ENCODE peak calls at places on chromosomes 16 and 17, in nine cellular contexts. One of them, this sample, is unnamed.
A peak's percentile ranks its signal among the peaks of the same experiment; 100 is the strongest.

GRCh38 chr16:4058386-4058785 is 57.9 kb downstream of the ADCY9 start:
- DNase-seq in amniotic stem cell: no peak
- DNase-seq in RPMI8226: no peak
- DNase-seq in endothelial cell: no peak
- DNase-seq in activated T-cell treated with anti-CD3 and anti-CD28 coated beads, Interleukin-2, amount 50 U/mL, for 1 hour: no peak
- DNase-seq in T1000: no peak
- DNase-seq in SK-N-DZ: no peak
- DNase-seq in NCI-H2081: no peak
- DNase-seq in activated B cell treated with CpG ODN at 0.5 μM for 24 hours: no peak
- DNase-seq in this sample: no peak

GRCh38 chr16:74607310-74607966 is 524 bp upstream of the GLG1 start:
- DNase-seq in amniotic stem cell: no peak
- DNase-seq in RPMI8226: no peak
- DNase-seq in endothelial cell: no peak
- DNase-seq in activated T-cell treated with anti-CD3 and anti-CD28 coated beads, Interleukin-2, amount 50 U/mL, for 1 hour: no peak
- DNase-seq in T1000: no peak
- DNase-seq in SK-N-DZ: no peak
- DNase-seq in NCI-H2081: no peak
- DNase-seq in activated B cell treated with CpG ODN at 0.5 μM for 24 hours: no peak
- DNase-seq in this sample: no peak

GRCh38 chr16:64182985-64183384 is 938.9 kb downstream of the CDH11 start:
- DNase-seq in amniotic stem cell: no peak
- DNase-seq in RPMI8226: no peak
- DNase-seq in endothelial cell: no peak
- DNase-seq in activated T-cell treated with anti-CD3 and anti-CD28 coated beads, Interleukin-2, amount 50 U/mL, for 1 hour: no peak
- DNase-seq in T1000: no peak
- DNase-seq in SK-N-DZ: no peak
- DNase-seq in NCI-H2081: no peak
- DNase-seq in activated B cell treated with CpG ODN at 0.5 μM for 24 hours: no peak
- DNase-seq in this sample: no peak

GRCh38 chr16:87956771-87957279 is 5.6 kb downstream of the BANP start:
- DNase-seq in amniotic stem cell: peak; percentile 9
- DNase-seq in RPMI8226: peak; percentile 30
- DNase-seq in endothelial cell: no peak
- DNase-seq in activated T-cell treated with anti-CD3 and anti-CD28 coated beads, Interleukin-2, amount 50 U/mL, for 1 hour: no peak
- DNase-seq in T1000: no peak
- DNase-seq in SK-N-DZ: peak; percentile 76
- DNase-seq in NCI-H2081: no peak
- DNase-seq in activated B cell treated with CpG ODN at 0.5 μM for 24 hours: no peak
- DNase-seq in this sample: peak; percentile 53

GRCh38 chr16:66549284-66550131 is at the start of gene TK2:
- DNase-seq in amniotic stem cell: peak; percentile 46
- DNase-seq in RPMI8226: peak; percentile 63
- DNase-seq in endothelial cell: peak; percentile 60
- DNase-seq in activated T-cell treated with anti-CD3 and anti-CD28 coated beads, Interleukin-2, amount 50 U/mL, for 1 hour: peak; percentile 66
- DNase-seq in T1000: peak; percentile 14
- DNase-seq in SK-N-DZ: peak; percentile 71
- DNase-seq in NCI-H2081: peak; percentile 56
- DNase-seq in activated B cell treated with CpG ODN at 0.5 μM for 24 hours: peak; percentile 64
- DNase-seq in this sample: peak; percentile 67

GRCh38 chr16:6605490-6605889 is 727.2 kb upstream of the RBFOX1 start:
- DNase-seq in amniotic stem cell: no peak
- DNase-seq in RPMI8226: peak; percentile 68
- DNase-seq in endothelial cell: no peak
- DNase-seq in activated T-cell treated with anti-CD3 and anti-CD28 coated beads, Interleukin-2, amount 50 U/mL, for 1 hour: no peak
- DNase-seq in T1000: no peak
- DNase-seq in SK-N-DZ: no peak
- DNase-seq in NCI-H2081: no peak
- DNase-seq in activated B cell treated with CpG ODN at 0.5 μM for 24 hours: no peak
- DNase-seq in this sample: no peak

GRCh38 chr16:57147381-57148191 is 38.3 kb downstream of the PSME3IP1 start:
- DNase-seq in amniotic stem cell: no peak
- DNase-seq in RPMI8226: no peak
- DNase-seq in endothelial cell: peak; percentile 27
- DNase-seq in activated T-cell treated with anti-CD3 and anti-CD28 coated beads, Interleukin-2, amount 50 U/mL, for 1 hour: no peak
- DNase-seq in T1000: no peak
- DNase-seq in SK-N-DZ: no peak
- DNase-seq in NCI-H2081: peak; percentile 12
- DNase-seq in activated B cell treated with CpG ODN at 0.5 μM for 24 hours: no peak
- DNase-seq in this sample: peak; percentile 94

GRCh38 chr17:68344701-68345136 is 53.4 kb downstream of the ARSG start:
- DNase-seq in amniotic stem cell: no peak
- DNase-seq in RPMI8226: no peak
- DNase-seq in endothelial cell: no peak
- DNase-seq in activated T-cell treated with anti-CD3 and anti-CD28 coated beads, Interleukin-2, amount 50 U/mL, for 1 hour: peak; percentile 50
- DNase-seq in T1000: no peak
- DNase-seq in SK-N-DZ: no peak
- DNase-seq in NCI-H2081: no peak
- DNase-seq in activated B cell treated with CpG ODN at 0.5 μM for 24 hours: no peak
- DNase-seq in this sample: peak; percentile 54

GRCh38 chr16:80369138-80369537 is 171.7 kb upstream of the DYNLRB2 start:
- DNase-seq in amniotic stem cell: no peak
- DNase-seq in RPMI8226: no peak
- DNase-seq in endothelial cell: no peak
- DNase-seq in activated T-cell treated with anti-CD3 and anti-CD28 coated beads, Interleukin-2, amount 50 U/mL, for 1 hour: no peak
- DNase-seq in T1000: no peak
- DNase-seq in SK-N-DZ: no peak
- DNase-seq in NCI-H2081: no peak
- DNase-seq in activated B cell treated with CpG ODN at 0.5 μM for 24 hours: no peak
- DNase-seq in this sample: no peak

GRCh38 chr17:80849119-80849518 is 142.5 kb upstream of the CHMP6 start:
- DNase-seq in amniotic stem cell: no peak
- DNase-seq in RPMI8226: no peak
- DNase-seq in endothelial cell: no peak
- DNase-seq in activated T-cell treated with anti-CD3 and anti-CD28 coated beads, Interleukin-2, amount 50 U/mL, for 1 hour: no peak
- DNase-seq in T1000: no peak
- DNase-seq in SK-N-DZ: no peak
- DNase-seq in NCI-H2081: no peak
- DNase-seq in activated B cell treated with CpG ODN at 0.5 μM for 24 hours: no peak
- DNase-seq in this sample: no peak

GRCh38 chr17:69435986-69436696 is 21.6 kb downstream of the MAP2K6 start:
- DNase-seq in amniotic stem cell: no peak
- DNase-seq in RPMI8226: no peak
- DNase-seq in endothelial cell: no peak
- DNase-seq in activated T-cell treated with anti-CD3 and anti-CD28 coated beads, Interleukin-2, amount 50 U/mL, for 1 hour: no peak
- DNase-seq in T1000: no peak
- DNase-seq in SK-N-DZ: no peak
- DNase-seq in NCI-H2081: no peak
- DNase-seq in activated B cell treated with CpG ODN at 0.5 μM for 24 hours: no peak
- DNase-seq in this sample: no peak

GRCh38 chr17:14922421-14922820 is 342.7 kb downstream of the PMP22 start:
- DNase-seq in amniotic stem cell: no peak
- DNase-seq in RPMI8226: no peak
- DNase-seq in endothelial cell: no peak
- DNase-seq in activated T-cell treated with anti-CD3 and anti-CD28 coated beads, Interleukin-2, amount 50 U/mL, for 1 hour: no peak
- DNase-seq in T1000: no peak
- DNase-seq in SK-N-DZ: no peak
- DNase-seq in NCI-H2081: no peak
- DNase-seq in activated B cell treated with CpG ODN at 0.5 μM for 24 hours: no peak
- DNase-seq in this sample: no peak

GRCh38 chr17:73731733-73732132 is 87.5 kb upstream of the SDK2 start:
- DNase-seq in amniotic stem cell: no peak
- DNase-seq in RPMI8226: no peak
- DNase-seq in endothelial cell: no peak
- DNase-seq in activated T-cell treated with anti-CD3 and anti-CD28 coated beads, Interleukin-2, amount 50 U/mL, for 1 hour: no peak
- DNase-seq in T1000: no peak
- DNase-seq in SK-N-DZ: no peak
- DNase-seq in NCI-H2081: no peak
- DNase-seq in activated B cell treated with CpG ODN at 0.5 μM for 24 hours: no peak
- DNase-seq in this sample: no peak

GRCh38 chr17:66373944-66374817 is 71.8 kb downstream of the PRKCA start:
- DNase-seq in amniotic stem cell: no peak
- DNase-seq in RPMI8226: peak; percentile 8
- DNase-seq in endothelial cell: no peak
- DNase-seq in activated T-cell treated with anti-CD3 and anti-CD28 coated beads, Interleukin-2, amount 50 U/mL, for 1 hour: peak; percentile 62
- DNase-seq in T1000: no peak
- DNase-seq in SK-N-DZ: peak; percentile 92
- DNase-seq in NCI-H2081: peak; percentile 89
- DNase-seq in activated B cell treated with CpG ODN at 0.5 μM for 24 hours: no peak
- DNase-seq in this sample: peak; percentile 77

GRCh38 chr17:74592087-74592990 is at the start of gene CD300LD:
- DNase-seq in amniotic stem cell: no peak
- DNase-seq in RPMI8226: peak; percentile 79
- DNase-seq in endothelial cell: no peak
- DNase-seq in activated T-cell treated with anti-CD3 and anti-CD28 coated beads, Interleukin-2, amount 50 U/mL, for 1 hour: no peak
- DNase-seq in T1000: no peak
- DNase-seq in SK-N-DZ: no peak
- DNase-seq in NCI-H2081: no peak
- DNase-seq in activated B cell treated with CpG ODN at 0.5 μM for 24 hours: no peak
- DNase-seq in this sample: peak; percentile 33

GRCh38 chr16:19595043-19595767 is 39.7 kb downstream of the VPS35L start:
- DNase-seq in amniotic stem cell: no peak
- DNase-seq in RPMI8226: no peak
- DNase-seq in endothelial cell: no peak
- DNase-seq in activated T-cell treated with anti-CD3 and anti-CD28 coated beads, Interleukin-2, amount 50 U/mL, for 1 hour: no peak
- DNase-seq in T1000: peak; percentile 30
- DNase-seq in SK-N-DZ: no peak
- DNase-seq in NCI-H2081: no peak
- DNase-seq in activated B cell treated with CpG ODN at 0.5 μM for 24 hours: no peak
- DNase-seq in this sample: no peak

GRCh38 chr17:15651583-15652110 is 32.1 kb upstream of the FBXW10B start:
- DNase-seq in amniotic stem cell: peak; percentile 96
- DNase-seq in RPMI8226: peak; percentile 94
- DNase-seq in endothelial cell: no peak
- DNase-seq in activated T-cell treated with anti-CD3 and anti-CD28 coated beads, Interleukin-2, amount 50 U/mL, for 1 hour: no peak
- DNase-seq in T1000: peak; percentile 95
- DNase-seq in SK-N-DZ: peak; percentile 91
- DNase-seq in NCI-H2081: peak; percentile 78
- DNase-seq in activated B cell treated with CpG ODN at 0.5 μM for 24 hours: no peak
- DNase-seq in this sample: peak; percentile 94

GRCh38 chr17:3660311-3660891 is 8.0 kb downstream of the TAX1BP3 start:
- DNase-seq in amniotic stem cell: no peak
- DNase-seq in RPMI8226: no peak
- DNase-seq in endothelial cell: no peak
- DNase-seq in activated T-cell treated with anti-CD3 and anti-CD28 coated beads, Interleukin-2, amount 50 U/mL, for 1 hour: no peak
- DNase-seq in T1000: no peak
- DNase-seq in SK-N-DZ: no peak
- DNase-seq in NCI-H2081: no peak
- DNase-seq in activated B cell treated with CpG ODN at 0.5 μM for 24 hours: no peak
- DNase-seq in this sample: no peak

GRCh38 chr16:175145-175949 is 1.1 kb upstream of the HBA1 start:
- DNase-seq in amniotic stem cell: no peak
- DNase-seq in RPMI8226: no peak
- DNase-seq in endothelial cell: no peak
- DNase-seq in activated T-cell treated with anti-CD3 and anti-CD28 coated beads, Interleukin-2, amount 50 U/mL, for 1 hour: no peak
- DNase-seq in T1000: no peak
- DNase-seq in SK-N-DZ: no peak
- DNase-seq in NCI-H2081: no peak
- DNase-seq in activated B cell treated with CpG ODN at 0.5 μM for 24 hours: no peak
- DNase-seq in this sample: no peak

GRCh38 chr16:20673882-20674683 is 23.4 kb downstream of the ACSM1 start:
- DNase-seq in amniotic stem cell: no peak
- DNase-seq in RPMI8226: no peak
- DNase-seq in endothelial cell: no peak
- DNase-seq in activated T-cell treated with anti-CD3 and anti-CD28 coated beads, Interleukin-2, amount 50 U/mL, for 1 hour: no peak
- DNase-seq in T1000: no peak
- DNase-seq in SK-N-DZ: no peak
- DNase-seq in NCI-H2081: no peak
- DNase-seq in activated B cell treated with CpG ODN at 0.5 μM for 24 hours: no peak
- DNase-seq in this sample: peak; percentile 46

GRCh38 chr17:2282297-2282873 is 21.2 kb downstream of the SMG6 start:
- DNase-seq in amniotic stem cell: peak; percentile 46
- DNase-seq in RPMI8226: peak; percentile 45
- DNase-seq in endothelial cell: no peak
- DNase-seq in activated T-cell treated with anti-CD3 and anti-CD28 coated beads, Interleukin-2, amount 50 U/mL, for 1 hour: peak; percentile 40
- DNase-seq in T1000: no peak
- DNase-seq in SK-N-DZ: peak; percentile 74
- DNase-seq in NCI-H2081: peak; percentile 29
- DNase-seq in activated B cell treated with CpG ODN at 0.5 μM for 24 hours: no peak
- DNase-seq in this sample: peak; percentile 89

GRCh38 chr17:53662608-53663007 is 160.1 kb upstream of the KIF2B start:
- DNase-seq in amniotic stem cell: no peak
- DNase-seq in RPMI8226: no peak
- DNase-seq in endothelial cell: no peak
- DNase-seq in activated T-cell treated with anti-CD3 and anti-CD28 coated beads, Interleukin-2, amount 50 U/mL, for 1 hour: no peak
- DNase-seq in T1000: no peak
- DNase-seq in SK-N-DZ: peak; percentile 32
- DNase-seq in NCI-H2081: no peak
- DNase-seq in activated B cell treated with CpG ODN at 0.5 μM for 24 hours: no peak
- DNase-seq in this sample: no peak

GRCh38 chr17:75398279-75398678 is 7.2 kb downstream of the GRB2 start:
- DNase-seq in amniotic stem cell: no peak
- DNase-seq in RPMI8226: no peak
- DNase-seq in endothelial cell: no peak
- DNase-seq in activated T-cell treated with anti-CD3 and anti-CD28 coated beads, Interleukin-2, amount 50 U/mL, for 1 hour: no peak
- DNase-seq in T1000: no peak
- DNase-seq in SK-N-DZ: no peak
- DNase-seq in NCI-H2081: no peak
- DNase-seq in activated B cell treated with CpG ODN at 0.5 μM for 24 hours: no peak
- DNase-seq in this sample: no peak

GRCh38 chr17:7067198-7067597 is 12.9 kb downstream of the CLEC10A start:
- DNase-seq in amniotic stem cell: no peak
- DNase-seq in RPMI8226: no peak
- DNase-seq in endothelial cell: no peak
- DNase-seq in activated T-cell treated with anti-CD3 and anti-CD28 coated beads, Interleukin-2, amount 50 U/mL, for 1 hour: no peak
- DNase-seq in T1000: no peak
- DNase-seq in SK-N-DZ: no peak
- DNase-seq in NCI-H2081: no peak
- DNase-seq in activated B cell treated with CpG ODN at 0.5 μM for 24 hours: no peak
- DNase-seq in this sample: no peak

GRCh38 chr17:33929181-33929724 is 325.8 kb upstream of the CCL2 start:
- DNase-seq in amniotic stem cell: no peak
- DNase-seq in RPMI8226: no peak
- DNase-seq in endothelial cell: peak; percentile 14
- DNase-seq in activated T-cell treated with anti-CD3 and anti-CD28 coated beads, Interleukin-2, amount 50 U/mL, for 1 hour: no peak
- DNase-seq in T1000: no peak
- DNase-seq in SK-N-DZ: no peak
- DNase-seq in NCI-H2081: no peak
- DNase-seq in activated B cell treated with CpG ODN at 0.5 μM for 24 hours: no peak
- DNase-seq in this sample: no peak

GRCh38 chr17:64718058-64718457 is 56.0 kb upstream of the SMURF2 start:
- DNase-seq in amniotic stem cell: no peak
- DNase-seq in RPMI8226: no peak
- DNase-seq in endothelial cell: no peak
- DNase-seq in activated T-cell treated with anti-CD3 and anti-CD28 coated beads, Interleukin-2, amount 50 U/mL, for 1 hour: no peak
- DNase-seq in T1000: no peak
- DNase-seq in SK-N-DZ: no peak
- DNase-seq in NCI-H2081: no peak
- DNase-seq in activated B cell treated with CpG ODN at 0.5 μM for 24 hours: no peak
- DNase-seq in this sample: no peak

GRCh38 chr17:38602453-38602852 is 3.3 kb downstream of the SRCIN1 start:
- DNase-seq in amniotic stem cell: no peak
- DNase-seq in RPMI8226: no peak
- DNase-seq in endothelial cell: no peak
- DNase-seq in activated T-cell treated with anti-CD3 and anti-CD28 coated beads, Interleukin-2, amount 50 U/mL, for 1 hour: no peak
- DNase-seq in T1000: no peak
- DNase-seq in SK-N-DZ: no peak
- DNase-seq in NCI-H2081: no peak
- DNase-seq in activated B cell treated with CpG ODN at 0.5 μM for 24 hours: no peak
- DNase-seq in this sample: no peak

GRCh38 chr16:1183235-1183907 is 30.5 kb downstream of the CACNA1H start:
- DNase-seq in amniotic stem cell: no peak
- DNase-seq in RPMI8226: peak; percentile 51
- DNase-seq in endothelial cell: peak; percentile 47
- DNase-seq in activated T-cell treated with anti-CD3 and anti-CD28 coated beads, Interleukin-2, amount 50 U/mL, for 1 hour: no peak
- DNase-seq in T1000: peak; percentile 42
- DNase-seq in SK-N-DZ: peak; percentile 71
- DNase-seq in NCI-H2081: no peak
- DNase-seq in activated B cell treated with CpG ODN at 0.5 μM for 24 hours: no peak
- DNase-seq in this sample: no peak

GRCh38 chr16:89160977-89161701 is 10.4 kb upstream of the CDH15 start:
- DNase-seq in amniotic stem cell: no peak
- DNase-seq in RPMI8226: no peak
- DNase-seq in endothelial cell: no peak
- DNase-seq in activated T-cell treated with anti-CD3 and anti-CD28 coated beads, Interleukin-2, amount 50 U/mL, for 1 hour: no peak
- DNase-seq in T1000: no peak
- DNase-seq in SK-N-DZ: no peak
- DNase-seq in NCI-H2081: no peak
- DNase-seq in activated B cell treated with CpG ODN at 0.5 μM for 24 hours: no peak
- DNase-seq in this sample: no peak

GRCh38 chr17:45197555-45198334 is 23.9 kb upstream of the FMNL1 start:
- DNase-seq in amniotic stem cell: peak; percentile 39
- DNase-seq in RPMI8226: peak; percentile 93
- DNase-seq in endothelial cell: peak; percentile 100
- DNase-seq in activated T-cell treated with anti-CD3 and anti-CD28 coated beads, Interleukin-2, amount 50 U/mL, for 1 hour: peak; percentile 91
- DNase-seq in T1000: peak; percentile 92
- DNase-seq in SK-N-DZ: peak; percentile 89
- DNase-seq in NCI-H2081: peak; percentile 81
- DNase-seq in activated B cell treated with CpG ODN at 0.5 μM for 24 hours: peak; percentile 91
- DNase-seq in this sample: peak; percentile 91

GRCh38 chr16:66486773-66487579 is 59.9 kb downstream of the BEAN1 start:
- DNase-seq in amniotic stem cell: no peak
- DNase-seq in RPMI8226: peak; percentile 50
- DNase-seq in endothelial cell: no peak
- DNase-seq in activated T-cell treated with anti-CD3 and anti-CD28 coated beads, Interleukin-2, amount 50 U/mL, for 1 hour: peak; percentile 9
- DNase-seq in T1000: peak; percentile 51
- DNase-seq in SK-N-DZ: no peak
- DNase-seq in NCI-H2081: no peak
- DNase-seq in activated B cell treated with CpG ODN at 0.5 μM for 24 hours: peak; percentile 13
- DNase-seq in this sample: peak; percentile 66

This sample was measured in KBM-7.